ENCODE peak calls at places on chromosomes 1 and 21, in four cellular contexts. C is gastrocnemius medialis, I is PC-3, E is lower lobe of right lung. K is an unnamed sample.

GRCh38 chr1:229582011-229582694 is 23.6 kb upstream of the ABCB10 start:
- ATAC-seq in I (no peak), C (peak; percentile 53), E (peak; percentile 82), K (peak; percentile 58)

GRCh38 chr1:10852018-10852417 is 55.6 kb upstream of the CASZ1 start:
- ATAC-seq in I (no peak), C (peak; percentile 12), E (no peak), K (no peak)

GRCh38 chr1:196546272-196547245 is 61.7 kb downstream of the KCNT2 start:
- ATAC-seq in C (no peak), I (no peak), E (no peak), K (peak; percentile 43)

GRCh38 chr1:2334883-2335534 is 56.3 kb downstream of the MORN1 start:
- ATAC-seq in E (no peak), I (peak; percentile 89), C (no peak), K (no peak)

GRCh38 chr1:201403359-201403758 is 4.2 kb upstream of the LAD1 start:
- ATAC-seq in E (no peak), I (no peak), C (no peak), K (no peak)

GRCh38 chr1:236345728-236346127 is 48.4 kb upstream of the EDARADD start:
- ATAC-seq in E (no peak), C (no peak), I (no peak), K (no peak)

GRCh38 chr1:200372095-200372884 is 37.5 kb downstream of the ZNF281 start:
- ATAC-seq in C (no peak), I (peak; percentile 95), E (peak; percentile 68), K (no peak)

GRCh38 chr1:74395492-74395891 is 116.9 kb downstream of the LRRC53 start:
- ATAC-seq in I (no peak), E (no peak), C (no peak), K (no peak)

GRCh38 chr1:228957535-228957934 is 222.3 kb downstream of the RHOU start:
- ATAC-seq in E (no peak), I (no peak), C (peak; percentile 94), K (no peak)

GRCh38 chr1:202852163-202852904 is 36.6 kb downstream of the RABIF start:
- ATAC-seq in C (no peak), I (peak; percentile 93), E (peak; percentile 75), K (no peak)

GRCh38 chr1:2533356-2533755 is 3.3 kb upstream of the HES5 start:
- ATAC-seq in I (peak; percentile 24), E (no peak), C (no peak), K (no peak)

GRCh38 chr1:196951711-196952394 is 8.3 kb downstream of the CFHR2 start:
- ATAC-seq in I (no peak), C (no peak), E (no peak), K (no peak)

GRCh38 chr1:78170845-78171244 is 125.1 kb downstream of the GIPC2 start:
- ATAC-seq in I (no peak), E (no peak), C (no peak), K (no peak)

GRCh38 chr1:171674443-171675405 is 22.2 kb upstream of the MYOC start:
- ATAC-seq in I (no peak), E (no peak), C (no peak), K (peak; percentile 75)

DNA sequence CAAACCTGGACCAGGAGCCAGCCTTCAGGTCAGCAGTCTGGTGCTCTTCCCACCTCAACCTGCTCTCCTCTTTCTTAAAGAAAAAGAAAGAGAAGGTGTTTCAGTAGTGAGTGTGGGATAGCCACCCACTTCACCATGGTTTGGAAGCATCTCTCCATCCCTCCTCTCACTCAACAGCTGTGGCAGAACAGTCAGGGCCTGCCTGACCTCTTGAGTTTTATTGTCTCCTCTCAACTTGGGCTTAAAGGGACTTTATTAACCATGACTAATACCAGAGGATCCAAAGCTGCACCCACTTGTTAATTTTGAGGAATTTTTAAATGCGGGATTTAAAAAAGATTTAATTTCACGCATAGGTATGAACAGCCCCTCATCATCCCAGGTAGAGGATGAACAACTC is 570 bp upstream of the VASH2 start:
- ATAC-seq in E (no peak), I (no peak), C (no peak), K (no peak)
- H3K4me3 ChIP-seq in E (peak overlapping the region; percentile 64), I (peak overlapping the region; percentile 71), C (peak overlapping the region; percentile 70), K (no peak overlapping the region)

DNA sequence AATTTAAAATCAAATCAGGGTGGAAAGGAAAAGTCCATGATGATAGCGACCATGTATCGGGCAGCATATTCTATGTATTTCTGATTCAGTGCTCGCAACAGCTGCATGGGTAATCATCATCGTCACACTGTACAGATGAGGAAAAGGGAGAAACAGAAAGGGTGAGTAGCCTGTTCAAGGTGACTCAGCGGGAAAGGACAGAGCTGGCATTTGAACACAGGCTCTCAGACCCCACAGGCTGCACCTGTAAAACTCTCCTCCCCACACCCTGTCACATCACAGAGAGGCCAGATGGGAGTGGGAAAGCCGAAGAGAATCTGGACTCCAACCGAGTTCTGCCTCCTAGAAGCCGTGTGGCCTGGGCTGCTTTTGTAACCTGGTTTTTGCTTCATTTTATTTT is 14.0 kb downstream of the RUNX1 start:
- ATAC-seq in C (no peak), E (no peak), I (no peak), K (no peak)
- H3K4me1 ChIP-seq in C (no peaks in the 10 kb centered on the region), E (peaks cover 7% of the 10 kb centered on the region), I (peaks cover 7% of the 10 kb centered on the region), K (no peaks in the 10 kb centered on the region)

DNA sequence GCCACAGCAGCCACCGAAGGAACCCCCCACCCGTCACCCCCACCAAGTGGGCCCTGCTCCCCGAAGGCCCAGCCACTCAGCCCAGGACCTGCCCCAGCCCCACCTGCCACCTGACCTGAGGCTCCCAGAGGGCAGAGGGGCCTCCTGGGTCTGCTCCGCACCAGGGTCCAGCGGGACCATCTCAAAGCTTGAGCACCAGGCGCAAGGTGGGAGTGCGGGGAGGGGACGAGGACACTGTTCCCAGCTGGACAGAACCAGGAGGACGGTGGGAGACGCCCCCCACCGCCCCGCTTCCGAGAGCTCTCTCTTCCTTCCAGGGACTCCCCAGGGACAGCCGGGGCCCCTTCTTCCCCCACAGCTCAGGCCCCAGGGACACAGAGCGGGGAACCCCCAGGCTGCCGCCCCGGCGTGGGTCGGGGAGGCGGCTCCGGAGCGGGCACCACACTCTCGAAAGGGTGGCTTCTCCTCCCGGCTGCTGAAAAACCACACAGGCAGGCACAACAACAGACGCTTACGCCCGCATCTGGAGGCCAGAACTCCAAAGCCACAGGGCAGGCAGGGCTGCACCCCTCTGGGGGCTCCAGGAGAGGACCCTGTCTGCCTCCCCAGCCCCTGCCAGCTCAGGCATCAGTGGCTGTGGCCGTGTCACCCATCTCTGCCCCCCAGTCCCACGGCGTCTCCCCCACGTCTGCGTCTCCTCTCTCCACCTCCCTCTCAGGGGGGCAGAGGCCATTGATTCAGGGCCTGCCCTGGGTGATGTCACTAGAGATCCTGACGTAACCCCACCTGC is 1.9 kb upstream of the TTLL10 start:
- ATAC-seq in I (no peak), C (no peak), E (no peak), K (no peak)
- H3K27ac ChIP-seq in I (no peak overlapping the region), C (no peak overlapping the region), E (no peak overlapping the region), K (no peak overlapping the region)

DNA sequence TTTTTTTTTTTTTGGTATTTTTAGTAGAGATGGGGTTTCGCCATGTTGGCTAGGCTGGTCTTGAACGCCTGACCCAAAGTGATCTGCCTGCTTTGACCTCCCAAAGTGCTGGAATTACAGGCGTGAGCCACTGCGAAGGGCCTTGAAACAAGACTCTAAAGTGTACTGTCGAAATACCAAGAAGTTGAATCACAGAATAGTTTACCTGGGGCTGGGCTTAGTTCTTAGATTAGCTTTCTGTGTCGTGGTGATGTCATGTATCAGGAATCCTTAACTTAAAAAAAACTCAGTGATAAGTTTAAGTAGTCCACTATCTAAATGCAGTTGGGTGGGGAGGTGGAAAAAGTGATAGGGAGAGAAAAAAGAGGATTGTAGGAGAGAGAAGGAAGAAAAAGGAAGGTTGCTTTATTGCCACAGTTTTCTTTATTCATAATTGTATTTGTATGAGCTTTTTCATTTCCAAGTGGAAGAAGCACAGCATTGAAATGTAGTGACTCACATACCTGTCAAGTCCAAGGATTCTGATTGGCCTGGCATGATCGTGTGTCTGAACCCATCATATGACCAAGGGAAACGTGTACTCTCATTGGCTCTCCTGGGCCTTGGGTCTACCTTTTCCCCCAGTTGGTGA is 13.4 kb downstream of the ITSN1 start:
- ATAC-seq in C (peak; percentile 39), E (peak; percentile 89), I (peak; percentile 98), K (no peak)
- H3K4me3 ChIP-seq in C (no peak overlapping the region), E (no peak overlapping the region), I (peak overlapping the region; percentile 6), K (no peak overlapping the region)

GRCh38 chr1:234716907-234717375 is 107.0 kb upstream of the IRF2BP2 start:
- ATAC-seq in I (no peak), E (peak; percentile 67), C (peak; percentile 56), K (peak; percentile 16)

GRCh38 chr1:234713859-234714258 is 103.9 kb upstream of the IRF2BP2 start:
- ATAC-seq in C (no peak), I (no peak), E (no peak), K (no peak)

GRCh38 chr1:234713440-234713839 is 103.5 kb upstream of the IRF2BP2 start:
- ATAC-seq in I (no peak), C (no peak), E (no peak), K (no peak)

GRCh38 chr1:234712891-234713305 is 102.9 kb upstream of the IRF2BP2 start:
- ATAC-seq in E (no peak), C (no peak), I (no peak), K (no peak)

GRCh38 chr1:234715252-234715945 is 105.4 kb upstream of the IRF2BP2 start:
- ATAC-seq in I (no peak), E (no peak), C (no peak), K (no peak)
- H3K4me1 ChIP-seq in I (no peaks in the 10 kb centered on the region), E (peaks cover 48% of the 10 kb centered on the region), C (peaks cover 53% of the 10 kb centered on the region), K (peaks cover 65% of the 10 kb centered on the region)

DNA sequence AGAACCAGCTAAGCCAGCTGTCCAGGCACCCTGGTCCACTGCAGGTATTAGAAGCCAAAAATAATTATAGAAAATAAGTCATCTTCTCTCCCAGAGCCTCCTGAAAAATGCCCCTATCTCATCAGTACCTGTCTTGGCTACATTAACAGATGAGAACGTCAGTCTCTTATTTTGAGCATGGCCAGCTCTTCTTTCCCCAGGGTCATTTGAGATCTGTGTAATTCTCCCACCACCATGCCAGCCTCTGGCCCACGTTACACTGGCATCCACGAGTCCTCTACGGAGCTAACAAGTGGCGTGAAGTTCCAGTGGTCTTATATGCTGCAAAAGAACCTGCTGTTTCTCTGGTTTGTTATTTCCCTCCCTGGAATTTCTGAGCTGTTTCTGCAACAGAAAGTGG is 118.0 kb downstream of the ATP5PO start:
- ATAC-seq in E (no peak), C (peak; percentile 38), I (no peak), K (no peak)
- H3K27ac ChIP-seq in E (no peak overlapping the region), C (peak overlapping the region; percentile 26), I (no peak overlapping the region), K (no peak overlapping the region)

DNA sequence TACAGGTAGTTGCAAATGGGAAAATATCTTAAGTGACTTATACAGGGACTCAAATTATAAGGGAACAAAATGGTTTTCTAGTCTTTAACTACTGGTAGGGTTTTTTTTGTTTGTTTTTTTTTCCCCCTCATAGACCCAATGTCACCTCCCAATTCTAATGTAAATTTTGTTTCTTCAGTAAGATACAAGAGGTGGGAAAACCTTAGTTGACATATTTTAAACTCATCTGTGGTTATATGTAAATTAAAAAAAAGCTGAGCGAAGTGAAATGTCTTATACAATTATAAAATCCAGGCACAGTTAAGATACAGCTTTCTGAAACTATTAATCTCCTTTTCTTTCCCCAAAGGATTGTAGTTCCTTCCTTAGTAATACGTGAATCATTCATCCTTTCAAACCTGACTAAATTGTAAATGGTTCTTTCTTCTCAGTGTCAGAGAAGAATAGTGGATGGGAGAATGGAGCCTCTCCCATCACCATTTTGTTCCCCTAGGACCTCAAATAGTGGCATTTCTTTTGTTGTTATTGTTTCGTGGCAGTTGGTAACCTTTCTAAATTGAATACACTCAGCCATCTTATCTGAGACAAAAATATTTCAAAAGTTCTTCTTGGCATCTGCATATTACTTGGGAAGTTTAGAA is 11.2 kb downstream of the TSEN15 start:
- ATAC-seq in I (no peak), C (no peak), E (no peak), K (no peak)
- H3K4me3 ChIP-seq in I (no peak overlapping the region), C (no peak overlapping the region), E (no peak overlapping the region), K (no peak overlapping the region)

GRCh38 chr1:13700521-13701273 is 709 bp downstream of the PRDM2 start:
- ATAC-seq in E (peak; percentile 75), I (peak; percentile 61), C (peak; percentile 80), K (peak; percentile 59)
- H3K4me1 ChIP-seq in E (peaks cover 5% of the 10 kb centered on the region), I (peaks cover 14% of the 10 kb centered on the region), C (peaks cover 4% of the 10 kb centered on the region), K (peaks cover 19% of the 10 kb centered on the region)

K was measured in gastroesophageal sphincter.